ENCODE peak calls at places on chromosomes 7 and 10, in eight cellular contexts. G is BJ, X is mammary epithelial cell, T is AG04449, U is IMR-90, M is fibroblast of pulmonary artery, L is SK-N-SH, Z is HCT116. O is an unnamed sample.

GRCh38 chr7:90739731-90740130 is 143.6 kb downstream of the CDK14 start:
- DNase-seq in G (no peak), X (no peak), T (no peak), U (no peak), M (no peak), L (no peak), Z (no peak), O (no peak)

GRCh38 chr10:6348091-6348862 is 145.5 kb downstream of the PFKFB3 start:
- DNase-seq in G (peak), X (no peak), T (no peak), U (no peak), M (no peak), L (no peak), Z (no peak), O (peak)

GRCh38 chr7:75943864-75944263 is 28.9 kb downstream of the POR start:
- DNase-seq in G (no peak), X (peak), T (no peak), U (peak), M (peak), L (no peak), Z (peak), O (no peak)

GRCh38 chr10:55263327-55263726 is 462.3 kb upstream of the PCDH15 start:
- DNase-seq in G (no peak), X (no peak), T (no peak), U (no peak), M (no peak), L (no peak), Z (no peak), O (no peak)

GRCh38 chr10:125994601-125995000 is 98.2 kb downstream of the FANK1 start:
- DNase-seq in G (no peak), X (no peak), T (no peak), U (no peak), M (no peak), L (no peak), Z (no peak), O (no peak)

GRCh38 chr7:6232534-6232933 is 39.9 kb downstream of the CYTH3 start:
- DNase-seq in G (no peak), X (no peak), T (no peak), U (no peak), M (no peak), L (no peak), Z (no peak), O (no peak)

GRCh38 chr10:9024210-9024609 is 969.7 kb downstream of the GATA3 start:
- DNase-seq in G (no peak), X (peak), T (no peak), U (no peak), M (no peak), L (no peak), Z (no peak), O (no peak)

GRCh38 chr10:76141376-76141775 is 710.0 kb downstream of the LRMDA start:
- DNase-seq in G (no peak), X (no peak), T (no peak), U (no peak), M (no peak), L (no peak), Z (no peak), O (no peak)

GRCh38 chr7:51352174-51353145 is 35.9 kb upstream of the COBL start:
- DNase-seq in G (no peak), X (no peak), T (no peak), U (no peak), M (no peak), L (no peak), Z (no peak), O (no peak)

GRCh38 chr7:104299323-104299722 is 29.1 kb upstream of the LHFPL3 start:
- DNase-seq in G (no peak), X (no peak), T (no peak), U (no peak), M (no peak), L (no peak), Z (no peak), O (no peak)

GRCh38 chr7:51356849-51357516 is 40.4 kb upstream of the COBL start:
- DNase-seq in G (no peak), X (no peak), T (no peak), U (no peak), M (no peak), L (no peak), Z (no peak), O (peak)

GRCh38 chr7:120837599-120837998 is 20.3 kb downstream of the TSPAN12 start:
- DNase-seq in G (no peak), X (no peak), T (no peak), U (no peak), M (no peak), L (no peak), Z (no peak), O (peak)

GRCh38 chr7:138226001-138226476 is 149.8 kb downstream of the AKR1D1 start:
- DNase-seq in G (no peak), X (no peak), T (no peak), U (no peak), M (peak), L (peak), Z (no peak), O (no peak)

GRCh38 chr7:158740013-158740656 is 35.5 kb upstream of the NCAPG2 start:
- DNase-seq in G (no peak), X (peak), T (peak), U (peak), M (peak), L (no peak), Z (no peak), O (peak)

GRCh38 chr10:93277360-93277759 is 203.7 kb downstream of the CYP26A1 start:
- DNase-seq in G (no peak), X (no peak), T (no peak), U (no peak), M (no peak), L (no peak), Z (no peak), O (no peak)

GRCh38 chr7:64959072-64959747 is 31.6 kb downstream of the ZNF117 start:
- DNase-seq in G (no peak), X (no peak), T (no peak), U (no peak), M (no peak), L (no peak), Z (no peak), O (no peak)

GRCh38 chr7:138842111-138842510 is 44.1 kb upstream of the ATP6V0A4 start:
- DNase-seq in G (no peak), X (peak), T (peak), U (peak), M (peak), L (no peak), Z (no peak), O (no peak)

GRCh38 chr7:106128846-106129245 is 16.7 kb upstream of the SYPL1 start:
- DNase-seq in G (no peak), X (no peak), T (no peak), U (no peak), M (no peak), L (no peak), Z (no peak), O (no peak)

GRCh38 chr10:83144461-83144860 is 994.8 kb upstream of the GHITM start:
- DNase-seq in G (no peak), X (no peak), T (no peak), U (no peak), M (no peak), L (no peak), Z (no peak), O (no peak)

GRCh38 chr7:116277070-116277469 is 66.7 kb downstream of the TES start:
- DNase-seq in G (no peak), X (no peak), T (no peak), U (no peak), M (no peak), L (no peak), Z (no peak), O (no peak)

GRCh38 chr10:121838149-121838548 is 89.7 kb downstream of the ATE1 start:
- DNase-seq in G (no peak), X (no peak), T (no peak), U (no peak), M (no peak), L (no peak), Z (no peak), O (no peak)

GRCh38 chr10:86526606-86527005 is 5.0 kb upstream of the WAPL start:
- DNase-seq in G (no peak), X (no peak), T (no peak), U (no peak), M (no peak), L (no peak), Z (no peak), O (no peak)

GRCh38 chr7:13603661-13604060 is 385.8 kb downstream of the ETV1 start:
- DNase-seq in G (no peak), X (peak), T (no peak), U (peak), M (no peak), L (no peak), Z (no peak), O (peak)

GRCh38 chr10:113959383-113959760 is 84.3 kb upstream of the ADRB1 start:
- DNase-seq in G (no peak), X (no peak), T (no peak), U (no peak), M (no peak), L (no peak), Z (no peak), O (no peak)

GRCh38 chr10:58970160-58970915 is 206.1 kb upstream of the PHYHIPL start:
- DNase-seq in G (no peak), X (no peak), T (no peak), U (no peak), M (no peak), L (no peak), Z (no peak), O (no peak)

GRCh38 chr7:143269254-143269653 is 6.0 kb downstream of the GSTK1 start:
- DNase-seq in G (no peak), X (no peak), T (no peak), U (no peak), M (no peak), L (no peak), Z (no peak), O (no peak)

GRCh38 chr7:143271240-143271639 is 8.0 kb downstream of the GSTK1 start:
- DNase-seq in G (no peak), X (no peak), T (no peak), U (no peak), M (no peak), L (no peak), Z (no peak), O (no peak)

GRCh38 chr7:143272871-143273270 is 9.6 kb downstream of the GSTK1 start:
- DNase-seq in G (no peak), X (no peak), T (no peak), U (no peak), M (no peak), L (no peak), Z (no peak), O (no peak)
- TF ChIP-seq CTCF in G (no peak), X (no peak), T (no peak), U (no peak), M (no peak), L (no peak), Z (no peak), O (no peak)

GRCh38 chr7:80644054-80644453 is 5.6 kb downstream of the CD36 start:
- DNase-seq in G (no peak), X (no peak), T (no peak), U (no peak), M (no peak), L (no peak), Z (no peak), O (no peak)

GRCh38 chr7:80643336-80643925 is 5.0 kb downstream of the CD36 start:
- DNase-seq in G (no peak), X (peak), T (no peak), U (peak), M (no peak), L (no peak), Z (no peak), O (no peak)

GRCh38 chr7:80642871-80643270 is 4.4 kb downstream of the CD36 start:
- DNase-seq in G (no peak), X (no peak), T (no peak), U (no peak), M (no peak), L (no peak), Z (no peak), O (no peak)

GRCh38 chr7:80648201-80648600 is 9.8 kb downstream of the CD36 start:
- DNase-seq in G (no peak), X (no peak), T (no peak), U (no peak), M (no peak), L (no peak), Z (no peak), O (no peak)

DNA sequence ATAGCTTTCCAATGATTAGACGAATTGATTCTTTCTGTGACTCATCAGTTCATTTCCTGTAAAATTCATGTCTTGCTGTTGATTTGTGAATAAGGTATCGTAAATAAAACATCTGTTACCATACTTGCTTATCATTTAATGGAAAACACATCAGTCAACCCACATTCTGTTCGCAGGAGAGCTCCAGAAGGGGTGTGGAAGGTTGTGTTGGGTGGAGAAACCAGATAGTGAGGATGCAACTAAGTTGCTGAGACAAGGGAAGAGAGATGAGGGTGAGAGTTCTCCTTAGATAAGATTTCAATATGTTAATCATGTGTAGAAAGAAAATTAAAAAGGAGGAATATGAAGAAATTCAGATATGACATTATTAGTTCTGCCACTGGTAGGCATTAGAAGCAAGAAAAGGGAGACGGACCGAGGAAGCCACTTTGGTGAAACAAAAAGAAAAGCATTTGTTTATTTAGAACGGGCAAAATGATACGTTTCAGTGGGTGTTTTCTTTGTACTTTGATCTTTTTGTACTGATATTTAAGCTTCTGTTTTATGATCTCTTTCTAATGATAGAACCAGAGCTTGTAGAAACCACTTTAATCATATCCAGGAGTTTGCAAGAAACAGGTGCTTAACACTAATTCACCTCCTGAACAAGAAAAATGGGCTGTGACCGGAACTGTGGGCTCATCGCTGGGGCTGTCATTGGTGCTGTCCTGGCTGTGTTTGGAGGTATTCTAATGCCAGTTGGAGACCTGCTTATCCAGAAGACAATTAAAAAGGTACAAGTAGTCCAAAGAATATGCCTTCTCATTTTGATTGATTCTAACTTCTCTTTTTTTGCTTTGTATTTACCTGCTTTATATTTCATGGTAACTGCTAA is 7.9 kb downstream of the CD36 start:
- DNase-seq in G (no peak), X (no peak), T (no peak), U (no peak), M (no peak), L (no peak), Z (no peak), O (no peak)
- H3K4me3 ChIP-seq in G (no peak), X (no peak), T (no peak), U (no peak), M (no peak), L (no peak), Z (no peak), O (no peak)

GRCh38 chr10:21532694-21533576 is 1.1 kb upstream of the MLLT10 start:
- DNase-seq in G (no peak), X (no peak), T (no peak), U (no peak), M (no peak), L (no peak), Z (no peak), O (no peak)

GRCh38 chr10:21535494-21535818 is 1.4 kb downstream of the MLLT10 start:
- DNase-seq in G (no peak), X (no peak), T (no peak), U (no peak), M (no peak), L (no peak), Z (no peak), O (no peak)

GRCh38 chr10:21534611-21535493 is 820 bp downstream of the MLLT10 start:
- DNase-seq in G (no peak), X (peak), T (no peak), U (peak), M (peak), L (peak), Z (no peak), O (no peak)

GRCh38 chr10:21531164-21531563 is 2.9 kb upstream of the MLLT10 start:
- DNase-seq in G (no peak), X (peak), T (no peak), U (peak), M (peak), L (no peak), Z (no peak), O (no peak)

DNA sequence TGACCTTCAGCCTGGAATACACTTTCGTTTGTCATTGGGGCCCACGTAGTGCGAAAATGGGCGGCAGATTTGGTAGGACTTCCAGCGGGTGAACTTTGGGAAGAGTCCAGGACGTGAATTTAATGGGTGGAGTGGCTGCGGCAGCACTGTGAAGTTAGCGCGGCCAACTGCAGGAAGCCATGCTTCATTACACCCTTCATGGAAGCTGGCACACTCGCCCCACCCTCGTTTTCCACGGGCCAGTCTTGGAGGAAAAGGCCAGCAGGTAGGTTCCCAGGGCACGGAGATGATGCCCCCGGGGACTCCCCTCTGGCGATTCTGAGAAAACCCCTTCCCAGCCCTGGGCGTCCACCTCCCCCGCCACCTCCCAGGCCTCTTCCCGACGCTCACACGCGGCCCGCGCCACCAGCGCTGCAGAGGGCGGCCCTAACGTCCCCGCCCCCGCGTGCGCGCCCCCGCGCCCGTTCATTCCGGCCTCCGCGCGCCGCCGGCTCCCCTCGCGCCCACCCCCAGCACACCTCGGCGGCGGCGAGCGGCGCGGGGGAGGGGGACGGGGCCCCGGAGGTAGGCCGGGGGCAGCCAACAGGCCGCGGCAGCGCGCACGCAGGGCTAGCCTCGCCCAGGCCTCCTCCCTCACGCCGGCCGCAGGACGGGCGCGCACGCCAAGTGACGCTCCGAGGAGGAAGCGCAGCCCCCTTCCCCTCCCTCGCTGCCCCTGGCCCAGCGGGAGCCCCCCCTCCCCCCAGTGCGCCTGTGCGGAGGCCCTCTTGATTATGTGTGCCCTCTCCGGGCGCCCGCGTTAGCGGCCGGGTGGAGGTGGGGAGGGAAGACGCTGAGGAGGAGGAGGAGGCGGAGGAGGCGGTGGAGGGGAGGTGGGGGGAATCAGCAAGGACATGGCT is at the start of gene MLLT10:
- DNase-seq in G (peak), X (peak), T (no peak), U (peak), M (peak), L (peak), Z (peak), O (no peak)
- TF ChIP-seq CTCF in G (peak), X (peak), T (peak), U (peak), M (peak), L (peak), Z (peak), O (no peak)

GRCh38 chr10:66852811-66853210 is 73.0 kb upstream of the LRRTM3 start:
- DNase-seq in G (no peak), X (no peak), T (no peak), U (no peak), M (no peak), L (no peak), Z (no peak), O (no peak)
- H3K4me3 ChIP-seq in G (no peak), X (no peak), T (no peak), U (no peak), M (no peak), L (no peak), Z (no peak), O (no peak)

GRCh38 chr10:73824146-73824725 is 12.8 kb upstream of the NDST2 start:
- DNase-seq in G (no peak), X (no peak), T (no peak), U (no peak), M (no peak), L (no peak), Z (no peak), O (no peak)
- TF ChIP-seq CTCF in G (no peak), X (no peak), T (no peak), U (no peak), M (no peak), L (no peak), Z (no peak), O (no peak)

GRCh38 chr10:124429576-124429975 is 10.9 kb upstream of the OAT start:
- DNase-seq in G (no peak), X (no peak), T (no peak), U (no peak), M (no peak), L (no peak), Z (no peak), O (no peak)

GRCh38 chr10:124430077-124430476 is 11.4 kb upstream of the OAT start:
- DNase-seq in G (no peak), X (no peak), T (no peak), U (no peak), M (no peak), L (no peak), Z (no peak), O (no peak)

GRCh38 chr10:124428207-124428777 is 9.6 kb upstream of the OAT start:
- DNase-seq in G (no peak), X (no peak), T (no peak), U (no peak), M (no peak), L (no peak), Z (no peak), O (no peak)

GRCh38 chr10:124436191-124436638 is 13.6 kb downstream of the NKX1-2 start:
- DNase-seq in G (no peak), X (peak), T (no peak), U (no peak), M (no peak), L (no peak), Z (no peak), O (no peak)

DNA sequence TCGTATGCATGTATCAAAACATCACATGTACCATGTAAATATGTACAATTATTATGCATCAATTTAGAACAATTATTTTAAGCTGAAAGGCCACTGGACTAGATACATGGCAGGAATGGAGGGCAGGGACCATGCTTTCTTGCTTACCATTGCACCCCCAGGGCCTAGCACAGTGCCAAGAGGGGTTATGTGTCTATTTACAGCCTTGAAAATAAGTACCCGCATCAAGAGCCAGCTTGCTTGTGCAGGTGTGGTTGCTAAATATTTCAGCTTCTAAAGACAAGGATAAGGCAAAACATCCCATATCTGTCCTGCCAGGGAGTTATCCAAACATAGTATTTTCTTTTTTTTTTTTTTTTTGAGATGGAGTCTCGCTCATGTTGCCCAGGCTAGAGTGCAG is 14.7 kb upstream of the OAT start:
- DNase-seq in G (no peak), X (no peak), T (no peak), U (no peak), M (no peak), L (no peak), Z (no peak), O (no peak)
- H3K4me3 ChIP-seq in G (no peak), X (no peak), T (no peak), U (no peak), M (no peak), L (no peak), Z (no peak), O (no peak)